ENCODE peak calls at places on chromosome 1, in ten cellular contexts. S is GM23248; T is uterus; Y is psoas muscle; D is CD8-positive, alpha-beta T cell; V is SJSA1; E is heart left ventricle; F is esophagus muscularis mucosa; C is MM.1S; N is testis. P is an unnamed sample.

GRCh38 chr1:27269276-27269675 is 34.8 kb downstream of the WDTC1 start:
- DNase-seq in N (no peak), D (no peak), T (no peak), C (no peak), E (no peak), V (no peak), S (no peak), F (no peak), Y (no peak), P (no peak)

GRCh38 chr1:31524196-31524967 is 51.9 kb upstream of the TINAGL1 start:
- DNase-seq in Y (no peak), V (no peak), N (peak; percentile 17), C (no peak), F (no peak), S (no peak), D (no peak), T (no peak), E (no peak), P (no peak)

GRCh38 chr1:218304281-218305039 is 19.4 kb downstream of the RRP15 start:
- DNase-seq in F (no peak), S (no peak), Y (peak; percentile 28), V (peak; percentile 43), E (peak; percentile 71), T (no peak), N (no peak), D (no peak), C (no peak), P (no peak)

GRCh38 chr1:66777846-66778245 is 23.2 kb downstream of the INSL5 start:
- DNase-seq in D (no peak), Y (no peak), S (no peak), C (peak; percentile 51), E (no peak), F (no peak), V (no peak), N (no peak), T (no peak), P (no peak)

GRCh38 chr1:81876901-81877750 is 76.4 kb downstream of the ADGRL2 start:
- DNase-seq in Y (no peak), D (no peak), V (no peak), F (no peak), N (no peak), S (peak; percentile 75), E (no peak), C (no peak), T (no peak), P (no peak)

GRCh38 chr1:56788102-56788501 is 31.1 kb downstream of the FYB2 start:
- DNase-seq in N (no peak), F (no peak), C (no peak), E (no peak), Y (no peak), S (no peak), D (no peak), V (no peak), T (no peak), P (no peak)

GRCh38 chr1:160779662-160780397 is 16.1 kb upstream of the LY9 start:
- DNase-seq in D (no peak), N (no peak), E (no peak), T (no peak), F (no peak), S (no peak), C (no peak), Y (no peak), V (no peak), P (no peak)

GRCh38 chr1:192477630-192478029 is 97.9 kb upstream of the RGS1 start:
- DNase-seq in Y (no peak), N (no peak), D (no peak), F (no peak), S (peak; percentile 70), V (no peak), E (no peak), T (no peak), C (peak; percentile 67), P (no peak)

GRCh38 chr1:119276558-119276957 is 92.0 kb upstream of the HAO2 start:
- DNase-seq in N (no peak), Y (no peak), S (no peak), C (no peak), T (no peak), E (no peak), D (no peak), V (no peak), F (no peak), P (no peak)

GRCh38 chr1:43981135-43981491 is 2.1 kb downstream of the B4GALT2 start:
- DNase-seq in D (no peak), Y (no peak), V (no peak), S (no peak), T (no peak), F (no peak), E (no peak), N (no peak), C (no peak), P (no peak)

GRCh38 chr1:171204311-171204710 is 19.2 kb downstream of the FMO2 start:
- DNase-seq in T (no peak), Y (no peak), V (no peak), N (no peak), S (no peak), E (no peak), D (no peak), F (no peak), C (no peak), P (no peak)

GRCh38 chr1:225746361-225747179 is 31.1 kb upstream of the SRP9 start:
- DNase-seq in F (peak; percentile 94), V (peak; percentile 79), D (no peak), S (peak; percentile 94), T (peak; percentile 80), C (no peak), N (peak; percentile 54), E (peak; percentile 83), Y (peak; percentile 60), P (peak; percentile 72)

GRCh38 chr1:177983824-177984528 is 14.1 kb upstream of the SEC16B start:
- DNase-seq in D (no peak), E (peak; percentile 48), Y (peak; percentile 44), S (peak; percentile 97), N (peak; percentile 60), C (no peak), T (peak; percentile 70), V (peak; percentile 70), F (no peak), P (no peak)

GRCh38 chr1:67429528-67430357 is 459 bp downstream of the SERBP1 start:
- DNase-seq in N (peak; percentile 43), E (peak; percentile 12), S (peak; percentile 73), T (peak; percentile 30), Y (peak; percentile 33), F (no peak), C (peak; percentile 38), D (peak; percentile 9), V (peak; percentile 41), P (peak; percentile 31)

GRCh38 chr1:201713093-201713810 is 115.7 kb upstream of the IPO9 start:
- DNase-seq in D (no peak), S (peak; percentile 100), F (peak; percentile 98), E (peak; percentile 94), C (no peak), T (peak; percentile 97), N (peak; percentile 85), Y (peak; percentile 93), V (peak; percentile 94), P (peak; percentile 90)

GRCh38 chr1:35707253-35708178 is 11.2 kb downstream of the C1orf216 start:
- DNase-seq in T (peak; percentile 17), F (no peak), C (peak; percentile 27), V (no peak), E (no peak), S (peak; percentile 57), N (peak; percentile 28), D (no peak), Y (peak; percentile 23), P (no peak)

GRCh38 chr1:52546852-52547251 is 6.0 kb downstream of the TUT4 start:
- DNase-seq in E (no peak), S (no peak), N (no peak), Y (no peak), T (no peak), F (no peak), D (no peak), C (no peak), V (no peak), P (no peak)
- H3K27ac ChIP-seq in E (no peak overlapping the region), S (no peak overlapping the region), N (no peak overlapping the region), Y (no peak overlapping the region), T (no peak overlapping the region), F (no peak overlapping the region), D (no peak overlapping the region), C (no peak overlapping the region), V (no peak overlapping the region), P (no peak overlapping the region)

DNA sequence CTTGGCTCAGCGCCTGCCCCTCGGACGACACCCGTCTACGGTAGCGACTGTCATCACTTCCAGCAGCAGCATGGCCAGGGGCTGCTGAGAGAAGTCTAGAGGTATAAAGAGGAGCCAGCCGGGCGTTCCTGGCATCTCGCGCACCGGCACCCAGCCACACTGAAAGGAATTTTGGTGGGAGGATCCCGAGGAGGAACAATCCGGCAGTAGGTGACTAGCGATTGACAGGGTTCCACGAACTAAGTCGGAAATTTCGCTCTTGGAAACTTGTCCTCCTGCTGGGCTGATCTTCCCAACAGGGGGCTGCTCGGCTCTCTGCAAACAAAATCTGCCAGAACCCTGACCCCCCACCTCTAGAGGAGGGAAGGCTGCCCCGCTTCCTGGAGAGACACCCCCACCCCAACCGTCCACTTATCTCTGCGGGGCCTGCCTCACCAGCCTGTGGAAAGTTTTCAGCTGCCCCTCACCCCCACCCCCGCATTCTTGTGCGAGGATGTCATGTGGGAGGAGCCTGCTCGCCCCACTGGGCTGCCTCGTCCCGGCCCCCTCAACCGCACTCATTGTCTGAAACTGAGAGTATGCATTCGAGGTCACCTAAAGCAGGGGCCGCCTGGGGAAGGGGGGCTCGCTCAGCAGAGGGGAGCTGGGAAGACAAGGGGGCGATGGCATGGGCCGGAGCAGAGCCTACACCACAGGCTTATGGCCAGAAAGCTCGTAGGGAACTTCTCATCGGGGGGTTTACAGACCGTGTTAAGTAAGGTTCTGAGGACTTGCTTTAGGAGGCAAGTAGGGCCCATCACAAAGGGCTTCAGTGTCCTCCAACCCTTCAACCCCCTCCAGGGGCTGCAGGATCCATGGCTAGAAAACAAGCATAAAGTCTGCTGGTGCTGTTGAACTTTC is 9.6 kb downstream of the EPHA2 start:
- DNase-seq in N (peak; percentile 85), S (peak; percentile 93), D (no peak), Y (peak; percentile 73), E (peak; percentile 89), T (peak; percentile 91), F (no peak), C (no peak), V (peak; percentile 98), P (peak; percentile 69)
- H3K4me1 ChIP-seq in N (peaks cover 51% of the 10 kb centered on the region), S (peaks cover 45% of the 10 kb centered on the region), D (peaks cover 11% of the 10 kb centered on the region), Y (peaks cover 37% of the 10 kb centered on the region), E (peaks cover 27% of the 10 kb centered on the region), T (peaks cover 33% of the 10 kb centered on the region), F (peaks cover 82% of the 10 kb centered on the region), C (no peaks in the 10 kb centered on the region), V (peaks cover 81% of the 10 kb centered on the region), P (peaks cover 51% of the 10 kb centered on the region)

DNA sequence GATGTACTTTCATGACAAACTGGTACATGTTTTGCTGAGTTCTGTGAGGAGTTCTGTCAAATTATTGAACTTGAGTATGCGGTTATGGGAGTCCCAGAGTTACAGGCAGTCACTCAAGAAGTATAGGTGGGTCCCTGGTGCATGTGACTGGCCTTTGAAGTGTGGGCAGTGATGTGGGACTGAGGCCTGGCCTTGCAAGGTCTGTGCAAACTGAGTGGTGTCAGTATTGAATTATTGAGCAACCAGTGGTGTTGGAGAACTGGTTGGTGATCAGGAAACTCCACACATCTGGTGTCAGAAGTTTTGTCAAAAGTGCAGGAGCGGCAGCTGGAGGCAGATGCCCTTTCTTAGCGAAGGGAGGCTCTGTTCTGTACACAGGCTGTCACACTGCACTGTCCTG is 5.2 kb downstream of the ZNF678 start:
- DNase-seq in C (no peak), N (no peak), E (no peak), F (no peak), T (no peak), S (no peak), V (no peak), D (no peak), Y (no peak), P (no peak)
- H3K36me3 ChIP-seq in C (no peaks in the 10 kb centered on the region), N (no peaks in the 10 kb centered on the region), E (no peaks in the 10 kb centered on the region), F (no peaks in the 10 kb centered on the region), T (no peaks in the 10 kb centered on the region), S (no peaks in the 10 kb centered on the region), V (peaks cover 5% of the 10 kb centered on the region), D (no peaks in the 10 kb centered on the region), Y (no peaks in the 10 kb centered on the region), P (no peaks in the 10 kb centered on the region)

GRCh38 chr1:212118872-212119260 is 83.3 kb downstream of the DTL start:
- DNase-seq in N (no peak), D (no peak), F (no peak), E (no peak), C (no peak), S (no peak), T (no peak), Y (no peak), V (no peak), P (no peak)
- H3K27ac ChIP-seq in N (no peak overlapping the region), D (no peak overlapping the region), F (no peak overlapping the region), E (peak overlapping the region; percentile 77), C (peak overlapping the region; percentile 32), S (no peak overlapping the region), T (no peak overlapping the region), Y (peak overlapping the region; percentile 90), V (no peak overlapping the region), P (no peak overlapping the region)